ENCODE peak calls at places on chromosomes 16 and 17, in seven cellular contexts. A, Z, Y, R, I, Q and G are unnamed samples.

GRCh38 chr16:57689772-57690558 is 4.6 kb upstream of the DRC7 start:
- DNase-seq in Y (no peak), R (no peak), Z (no peak), I (no peak), Q (no peak), A (no peak), G (no peak)

GRCh38 chr17:35645923-35646322 is 58.8 kb downstream of the AP2B1 start:
- DNase-seq in A (no peak), Y (no peak), Q (no peak), R (no peak), Z (peak), I (no peak), G (no peak)

GRCh38 chr16:22284637-22285515 is 12.3 kb upstream of the POLR3E start:
- DNase-seq in Y (peak), I (no peak), Z (peak), R (peak), Q (no peak), A (no peak), G (no peak)

GRCh38 chr17:57375770-57376181 is 119.5 kb downstream of the MSI2 start:
- DNase-seq in R (no peak), I (peak), A (no peak), Y (no peak), Z (no peak), Q (no peak), G (no peak)

GRCh38 chr16:50821586-50821985 is 79.7 kb downstream of the CYLD start:
- DNase-seq in Y (no peak), A (no peak), R (no peak), I (no peak), Z (peak), Q (no peak), G (peak)

GRCh38 chr16:88510091-88510719 is 57.1 kb downstream of the ZFPM1 start:
- DNase-seq in Y (no peak), Z (no peak), R (peak), A (no peak), I (no peak), Q (peak), G (no peak)

GRCh38 chr17:80024206-80024972 is 11.3 kb downstream of the TBC1D16 start:
- DNase-seq in Q (peak), Y (no peak), Z (no peak), A (no peak), R (no peak), I (no peak), G (no peak)

GRCh38 chr17:77697480-77698400 is 260.8 kb upstream of the TNRC6C start:
- DNase-seq in A (no peak), I (no peak), Y (peak), R (peak), Z (no peak), Q (no peak), G (no peak)

GRCh38 chr17:10127819-10128375 is 70.5 kb downstream of the GAS7 start:
- DNase-seq in I (no peak), Q (no peak), A (no peak), Y (peak), R (no peak), Z (peak), G (no peak)

GRCh38 chr17:78164748-78165607 is 3.4 kb upstream of the SYNGR2 start:
- DNase-seq in A (no peak), R (no peak), Q (no peak), Z (no peak), Y (no peak), I (no peak), G (no peak)